ENCODE peak calls at places on chromosomes 12 and 14, in six cellular contexts. One of them, this sample, is unnamed.

GRCh38 chr12:100221523-100221922 is 20.9 kb downstream of the ACTR6 start:
- DNase-seq in cerebellar cortex: no peak
- DNase-seq in CD4-positive, alpha-beta T cell: no peak
- DNase-seq in hepatic stellate cell: no peak
- DNase-seq in iPS-NIHi11: no peak
- DNase-seq in stimulated activated CD8-positive, alpha-beta memory T cell treated with anti-CD3 and anti-CD28 coated beads, Interleukin-15, amount 100 ng/mL, for 1 hour: no peak
- DNase-seq in this sample: no peak

GRCh38 chr12:50590869-50591268 is 86.1 kb downstream of the DIP2B start:
- DNase-seq in cerebellar cortex: no peak
- DNase-seq in CD4-positive, alpha-beta T cell: no peak
- DNase-seq in hepatic stellate cell: no peak
- DNase-seq in iPS-NIHi11: no peak
- DNase-seq in stimulated activated CD8-positive, alpha-beta memory T cell treated with anti-CD3 and anti-CD28 coated beads, Interleukin-15, amount 100 ng/mL, for 1 hour: no peak
- DNase-seq in this sample: no peak

GRCh38 chr12:103016381-103016780 is 58.9 kb downstream of the ASCL1 start:
- DNase-seq in cerebellar cortex: no peak
- DNase-seq in CD4-positive, alpha-beta T cell: no peak
- DNase-seq in hepatic stellate cell: no peak
- DNase-seq in iPS-NIHi11: no peak
- DNase-seq in stimulated activated CD8-positive, alpha-beta memory T cell treated with anti-CD3 and anti-CD28 coated beads, Interleukin-15, amount 100 ng/mL, for 1 hour: no peak
- DNase-seq in this sample: no peak

GRCh38 chr12:124037341-124037740 is 64.3 kb downstream of the ZNF664 start:
- DNase-seq in cerebellar cortex: no peak
- DNase-seq in CD4-positive, alpha-beta T cell: no peak
- DNase-seq in hepatic stellate cell: no peak
- DNase-seq in iPS-NIHi11: no peak
- DNase-seq in stimulated activated CD8-positive, alpha-beta memory T cell treated with anti-CD3 and anti-CD28 coated beads, Interleukin-15, amount 100 ng/mL, for 1 hour: no peak
- DNase-seq in this sample: no peak

GRCh38 chr12:96810477-96810876 is 96.6 kb upstream of the NEDD1 start:
- DNase-seq in cerebellar cortex: no peak
- DNase-seq in CD4-positive, alpha-beta T cell: no peak
- DNase-seq in hepatic stellate cell: no peak
- DNase-seq in iPS-NIHi11: no peak
- DNase-seq in stimulated activated CD8-positive, alpha-beta memory T cell treated with anti-CD3 and anti-CD28 coated beads, Interleukin-15, amount 100 ng/mL, for 1 hour: no peak
- DNase-seq in this sample: no peak

GRCh38 chr12:53207042-53207441 is at the start of gene ITGB7:
- DNase-seq in cerebellar cortex: no peak
- DNase-seq in CD4-positive, alpha-beta T cell: peak; percentile 69
- DNase-seq in hepatic stellate cell: no peak
- DNase-seq in iPS-NIHi11: no peak
- DNase-seq in stimulated activated CD8-positive, alpha-beta memory T cell treated with anti-CD3 and anti-CD28 coated beads, Interleukin-15, amount 100 ng/mL, for 1 hour: peak; percentile 34
- DNase-seq in this sample: no peak

GRCh38 chr12:26520154-26520553 is 312.8 kb downstream of the ITPR2 start:
- DNase-seq in cerebellar cortex: no peak
- DNase-seq in CD4-positive, alpha-beta T cell: no peak
- DNase-seq in hepatic stellate cell: no peak
- DNase-seq in iPS-NIHi11: no peak
- DNase-seq in stimulated activated CD8-positive, alpha-beta memory T cell treated with anti-CD3 and anti-CD28 coated beads, Interleukin-15, amount 100 ng/mL, for 1 hour: no peak
- DNase-seq in this sample: no peak

GRCh38 chr12:65608319-65608916 is 215.9 kb upstream of the HMGA2 start:
- DNase-seq in cerebellar cortex: peak; percentile 61
- DNase-seq in CD4-positive, alpha-beta T cell: no peak
- DNase-seq in hepatic stellate cell: no peak
- DNase-seq in iPS-NIHi11: no peak
- DNase-seq in stimulated activated CD8-positive, alpha-beta memory T cell treated with anti-CD3 and anti-CD28 coated beads, Interleukin-15, amount 100 ng/mL, for 1 hour: no peak
- DNase-seq in this sample: no peak

GRCh38 chr12:26906704-26907103 is 31.1 kb downstream of the INTS13 start:
- DNase-seq in cerebellar cortex: peak; percentile 25
- DNase-seq in CD4-positive, alpha-beta T cell: no peak
- DNase-seq in hepatic stellate cell: no peak
- DNase-seq in iPS-NIHi11: no peak
- DNase-seq in stimulated activated CD8-positive, alpha-beta memory T cell treated with anti-CD3 and anti-CD28 coated beads, Interleukin-15, amount 100 ng/mL, for 1 hour: no peak
- DNase-seq in this sample: no peak

GRCh38 chr12:71397433-71397954 is 42.1 kb upstream of the LGR5 start:
- DNase-seq in cerebellar cortex: no peak
- DNase-seq in CD4-positive, alpha-beta T cell: no peak
- DNase-seq in hepatic stellate cell: peak; percentile 13
- DNase-seq in iPS-NIHi11: no peak
- DNase-seq in stimulated activated CD8-positive, alpha-beta memory T cell treated with anti-CD3 and anti-CD28 coated beads, Interleukin-15, amount 100 ng/mL, for 1 hour: no peak
- DNase-seq in this sample: no peak

GRCh38 chr14:54355698-54356097 is 41.1 kb upstream of the CDKN3 start:
- DNase-seq in cerebellar cortex: no peak
- DNase-seq in CD4-positive, alpha-beta T cell: no peak
- DNase-seq in hepatic stellate cell: no peak
- DNase-seq in iPS-NIHi11: no peak
- DNase-seq in stimulated activated CD8-positive, alpha-beta memory T cell treated with anti-CD3 and anti-CD28 coated beads, Interleukin-15, amount 100 ng/mL, for 1 hour: no peak
- DNase-seq in this sample: no peak

GRCh38 chr14:60679566-60680258 is 30.4 kb upstream of the SIX1 start:
- DNase-seq in cerebellar cortex: no peak
- DNase-seq in CD4-positive, alpha-beta T cell: no peak
- DNase-seq in hepatic stellate cell: no peak
- DNase-seq in iPS-NIHi11: peak; percentile 41
- DNase-seq in stimulated activated CD8-positive, alpha-beta memory T cell treated with anti-CD3 and anti-CD28 coated beads, Interleukin-15, amount 100 ng/mL, for 1 hour: no peak
- DNase-seq in this sample: no peak

GRCh38 chr14:67837011-67837624 is 17.5 kb downstream of the RAD51B start:
- DNase-seq in cerebellar cortex: peak; percentile 62
- DNase-seq in CD4-positive, alpha-beta T cell: peak; percentile 20
- DNase-seq in hepatic stellate cell: peak; percentile 31
- DNase-seq in iPS-NIHi11: peak; percentile 26
- DNase-seq in stimulated activated CD8-positive, alpha-beta memory T cell treated with anti-CD3 and anti-CD28 coated beads, Interleukin-15, amount 100 ng/mL, for 1 hour: peak; percentile 24
- DNase-seq in this sample: peak; percentile 21

GRCh38 chr14:41521891-41522290 is 84.8 kb upstream of the LRFN5 start:
- DNase-seq in cerebellar cortex: no peak
- DNase-seq in CD4-positive, alpha-beta T cell: no peak
- DNase-seq in hepatic stellate cell: no peak
- DNase-seq in iPS-NIHi11: no peak
- DNase-seq in stimulated activated CD8-positive, alpha-beta memory T cell treated with anti-CD3 and anti-CD28 coated beads, Interleukin-15, amount 100 ng/mL, for 1 hour: no peak
- DNase-seq in this sample: no peak

GRCh38 chr12:77236066-77236465 is 170.7 kb upstream of the E2F7 start:
- DNase-seq in cerebellar cortex: no peak
- DNase-seq in CD4-positive, alpha-beta T cell: no peak
- DNase-seq in hepatic stellate cell: no peak
- DNase-seq in iPS-NIHi11: no peak
- DNase-seq in stimulated activated CD8-positive, alpha-beta memory T cell treated with anti-CD3 and anti-CD28 coated beads, Interleukin-15, amount 100 ng/mL, for 1 hour: no peak
- DNase-seq in this sample: no peak

GRCh38 chr12:1807489-1807888 is 12.9 kb upstream of the LRTM2 start:
- DNase-seq in cerebellar cortex: no peak
- DNase-seq in CD4-positive, alpha-beta T cell: no peak
- DNase-seq in hepatic stellate cell: no peak
- DNase-seq in iPS-NIHi11: no peak
- DNase-seq in stimulated activated CD8-positive, alpha-beta memory T cell treated with anti-CD3 and anti-CD28 coated beads, Interleukin-15, amount 100 ng/mL, for 1 hour: no peak
- DNase-seq in this sample: no peak

GRCh38 chr14:50763386-50764007 is 67.5 kb downstream of the NIN start:
- DNase-seq in cerebellar cortex: no peak
- DNase-seq in CD4-positive, alpha-beta T cell: no peak
- DNase-seq in hepatic stellate cell: peak; percentile 28
- DNase-seq in iPS-NIHi11: no peak
- DNase-seq in stimulated activated CD8-positive, alpha-beta memory T cell treated with anti-CD3 and anti-CD28 coated beads, Interleukin-15, amount 100 ng/mL, for 1 hour: no peak
- DNase-seq in this sample: no peak

GRCh38 chr12:39990122-39991101 is 115.5 kb downstream of the SLC2A13 start:
- DNase-seq in cerebellar cortex: peak; percentile 18
- DNase-seq in CD4-positive, alpha-beta T cell: peak; percentile 47
- DNase-seq in hepatic stellate cell: peak; percentile 40
- DNase-seq in iPS-NIHi11: peak; percentile 37
- DNase-seq in stimulated activated CD8-positive, alpha-beta memory T cell treated with anti-CD3 and anti-CD28 coated beads, Interleukin-15, amount 100 ng/mL, for 1 hour: peak; percentile 35
- DNase-seq in this sample: no peak

GRCh38 chr12:24820872-24821271 is 128.0 kb downstream of the BCAT1 start:
- DNase-seq in cerebellar cortex: no peak
- DNase-seq in CD4-positive, alpha-beta T cell: no peak
- DNase-seq in hepatic stellate cell: no peak
- DNase-seq in iPS-NIHi11: no peak
- DNase-seq in stimulated activated CD8-positive, alpha-beta memory T cell treated with anti-CD3 and anti-CD28 coated beads, Interleukin-15, amount 100 ng/mL, for 1 hour: no peak
- DNase-seq in this sample: no peak

GRCh38 chr14:96224480-96225096 is 19.9 kb downstream of the BDKRB2 start:
- DNase-seq in cerebellar cortex: no peak
- DNase-seq in CD4-positive, alpha-beta T cell: no peak
- DNase-seq in hepatic stellate cell: no peak
- DNase-seq in iPS-NIHi11: no peak
- DNase-seq in stimulated activated CD8-positive, alpha-beta memory T cell treated with anti-CD3 and anti-CD28 coated beads, Interleukin-15, amount 100 ng/mL, for 1 hour: no peak
- DNase-seq in this sample: no peak

GRCh38 chr14:72253503-72253902 is 321.3 kb downstream of the RGS6 start:
- DNase-seq in cerebellar cortex: no peak
- DNase-seq in CD4-positive, alpha-beta T cell: no peak
- DNase-seq in hepatic stellate cell: no peak
- DNase-seq in iPS-NIHi11: no peak
- DNase-seq in stimulated activated CD8-positive, alpha-beta memory T cell treated with anti-CD3 and anti-CD28 coated beads, Interleukin-15, amount 100 ng/mL, for 1 hour: no peak
- DNase-seq in this sample: no peak

GRCh38 chr12:80195143-80195726 is 95.9 kb downstream of the OTOGL start:
- DNase-seq in cerebellar cortex: peak; percentile 32
- DNase-seq in CD4-positive, alpha-beta T cell: no peak
- DNase-seq in hepatic stellate cell: peak; percentile 38
- DNase-seq in iPS-NIHi11: peak; percentile 31
- DNase-seq in stimulated activated CD8-positive, alpha-beta memory T cell treated with anti-CD3 and anti-CD28 coated beads, Interleukin-15, amount 100 ng/mL, for 1 hour: no peak
- DNase-seq in this sample: no peak

GRCh38 chr12:46387697-46388096 is 15.1 kb upstream of the SLC38A2 start:
- DNase-seq in cerebellar cortex: no peak
- DNase-seq in CD4-positive, alpha-beta T cell: no peak
- DNase-seq in hepatic stellate cell: no peak
- DNase-seq in iPS-NIHi11: no peak
- DNase-seq in stimulated activated CD8-positive, alpha-beta memory T cell treated with anti-CD3 and anti-CD28 coated beads, Interleukin-15, amount 100 ng/mL, for 1 hour: no peak
- DNase-seq in this sample: no peak

GRCh38 chr12:7856516-7856915 is 16.2 kb downstream of the SLC2A14 start:
- DNase-seq in cerebellar cortex: no peak
- DNase-seq in CD4-positive, alpha-beta T cell: no peak
- DNase-seq in hepatic stellate cell: no peak
- DNase-seq in iPS-NIHi11: no peak
- DNase-seq in stimulated activated CD8-positive, alpha-beta memory T cell treated with anti-CD3 and anti-CD28 coated beads, Interleukin-15, amount 100 ng/mL, for 1 hour: no peak
- DNase-seq in this sample: no peak

GRCh38 chr14:75648066-75648838 is 12.4 kb downstream of the ERG28 start:
- DNase-seq in cerebellar cortex: no peak
- DNase-seq in CD4-positive, alpha-beta T cell: no peak
- DNase-seq in hepatic stellate cell: peak; percentile 75
- DNase-seq in iPS-NIHi11: peak; percentile 21
- DNase-seq in stimulated activated CD8-positive, alpha-beta memory T cell treated with anti-CD3 and anti-CD28 coated beads, Interleukin-15, amount 100 ng/mL, for 1 hour: no peak
- DNase-seq in this sample: no peak

GRCh38 chr12:69608114-69608513 is 2.6 kb downstream of the LRRC10 start:
- DNase-seq in cerebellar cortex: no peak
- DNase-seq in CD4-positive, alpha-beta T cell: no peak
- DNase-seq in hepatic stellate cell: no peak
- DNase-seq in iPS-NIHi11: no peak
- DNase-seq in stimulated activated CD8-positive, alpha-beta memory T cell treated with anti-CD3 and anti-CD28 coated beads, Interleukin-15, amount 100 ng/mL, for 1 hour: no peak
- DNase-seq in this sample: no peak

GRCh38 chr14:49966304-49966809 is 73.5 kb downstream of the ARF6 start:
- DNase-seq in cerebellar cortex: no peak
- DNase-seq in CD4-positive, alpha-beta T cell: no peak
- DNase-seq in hepatic stellate cell: peak; percentile 32
- DNase-seq in iPS-NIHi11: peak; percentile 42
- DNase-seq in stimulated activated CD8-positive, alpha-beta memory T cell treated with anti-CD3 and anti-CD28 coated beads, Interleukin-15, amount 100 ng/mL, for 1 hour: no peak
- DNase-seq in this sample: no peak

GRCh38 chr14:69687963-69688649 is 76.7 kb downstream of the SUSD6 start:
- DNase-seq in cerebellar cortex: no peak
- DNase-seq in CD4-positive, alpha-beta T cell: no peak
- DNase-seq in hepatic stellate cell: no peak
- DNase-seq in iPS-NIHi11: no peak
- DNase-seq in stimulated activated CD8-positive, alpha-beta memory T cell treated with anti-CD3 and anti-CD28 coated beads, Interleukin-15, amount 100 ng/mL, for 1 hour: no peak
- DNase-seq in this sample: no peak

GRCh38 chr14:32469388-32470160 is 140.5 kb downstream of the AKAP6 start:
- DNase-seq in cerebellar cortex: peak; percentile 64
- DNase-seq in CD4-positive, alpha-beta T cell: no peak
- DNase-seq in hepatic stellate cell: no peak
- DNase-seq in iPS-NIHi11: no peak
- DNase-seq in stimulated activated CD8-positive, alpha-beta memory T cell treated with anti-CD3 and anti-CD28 coated beads, Interleukin-15, amount 100 ng/mL, for 1 hour: no peak
- DNase-seq in this sample: no peak

GRCh38 chr12:8887285-8887715 is 27.0 kb upstream of the PHC1 start:
- DNase-seq in cerebellar cortex: no peak
- DNase-seq in CD4-positive, alpha-beta T cell: no peak
- DNase-seq in hepatic stellate cell: no peak
- DNase-seq in iPS-NIHi11: no peak
- DNase-seq in stimulated activated CD8-positive, alpha-beta memory T cell treated with anti-CD3 and anti-CD28 coated beads, Interleukin-15, amount 100 ng/mL, for 1 hour: no peak
- DNase-seq in this sample: no peak

GRCh38 chr12:52636189-52636588 is 15.8 kb downstream of the KRT2 start:
- DNase-seq in cerebellar cortex: no peak
- DNase-seq in CD4-positive, alpha-beta T cell: no peak
- DNase-seq in hepatic stellate cell: no peak
- DNase-seq in iPS-NIHi11: no peak
- DNase-seq in stimulated activated CD8-positive, alpha-beta memory T cell treated with anti-CD3 and anti-CD28 coated beads, Interleukin-15, amount 100 ng/mL, for 1 hour: no peak
- DNase-seq in this sample: no peak

GRCh38 chr12:113162102-113163029 is 12.8 kb downstream of the CFAP73 start:
- DNase-seq in cerebellar cortex: no peak
- DNase-seq in CD4-positive, alpha-beta T cell: no peak
- DNase-seq in hepatic stellate cell: peak; percentile 51
- DNase-seq in iPS-NIHi11: peak; percentile 61
- DNase-seq in stimulated activated CD8-positive, alpha-beta memory T cell treated with anti-CD3 and anti-CD28 coated beads, Interleukin-15, amount 100 ng/mL, for 1 hour: no peak
- DNase-seq in this sample: no peak

GRCh38 chr12:103839103-103839502 is 1.9 kb downstream of the NT5DC3 start:
- DNase-seq in cerebellar cortex: peak; percentile 10
- DNase-seq in CD4-positive, alpha-beta T cell: no peak
- DNase-seq in hepatic stellate cell: no peak
- DNase-seq in iPS-NIHi11: no peak
- DNase-seq in stimulated activated CD8-positive, alpha-beta memory T cell treated with anti-CD3 and anti-CD28 coated beads, Interleukin-15, amount 100 ng/mL, for 1 hour: no peak
- DNase-seq in this sample: no peak

GRCh38 chr12:22312336-22312735 is 22.2 kb downstream of the ST8SIA1 start:
- DNase-seq in cerebellar cortex: no peak
- DNase-seq in CD4-positive, alpha-beta T cell: no peak
- DNase-seq in hepatic stellate cell: no peak
- DNase-seq in iPS-NIHi11: no peak
- DNase-seq in stimulated activated CD8-positive, alpha-beta memory T cell treated with anti-CD3 and anti-CD28 coated beads, Interleukin-15, amount 100 ng/mL, for 1 hour: no peak
- DNase-seq in this sample: peak; percentile 39

GRCh38 chr14:53646925-53647324 is 309.7 kb downstream of the BMP4 start:
- DNase-seq in cerebellar cortex: no peak
- DNase-seq in CD4-positive, alpha-beta T cell: no peak
- DNase-seq in hepatic stellate cell: no peak
- DNase-seq in iPS-NIHi11: no peak
- DNase-seq in stimulated activated CD8-positive, alpha-beta memory T cell treated with anti-CD3 and anti-CD28 coated beads, Interleukin-15, amount 100 ng/mL, for 1 hour: no peak
- DNase-seq in this sample: no peak

GRCh38 chr14:83575301-83575700 is 1954.6 kb upstream of the FLRT2 start:
- DNase-seq in cerebellar cortex: no peak
- DNase-seq in CD4-positive, alpha-beta T cell: no peak
- DNase-seq in hepatic stellate cell: no peak
- DNase-seq in iPS-NIHi11: no peak
- DNase-seq in stimulated activated CD8-positive, alpha-beta memory T cell treated with anti-CD3 and anti-CD28 coated beads, Interleukin-15, amount 100 ng/mL, for 1 hour: no peak
- DNase-seq in this sample: no peak

GRCh38 chr12:124217508-124217981 is 77.3 kb upstream of the RFLNA start:
- DNase-seq in cerebellar cortex: peak; percentile 41
- DNase-seq in CD4-positive, alpha-beta T cell: no peak
- DNase-seq in hepatic stellate cell: no peak
- DNase-seq in iPS-NIHi11: no peak
- DNase-seq in stimulated activated CD8-positive, alpha-beta memory T cell treated with anti-CD3 and anti-CD28 coated beads, Interleukin-15, amount 100 ng/mL, for 1 hour: no peak
- DNase-seq in this sample: no peak

GRCh38 chr12:102407776-102408486 is 72.4 kb downstream of the IGF1 start:
- DNase-seq in cerebellar cortex: no peak
- DNase-seq in CD4-positive, alpha-beta T cell: no peak
- DNase-seq in hepatic stellate cell: no peak
- DNase-seq in iPS-NIHi11: no peak
- DNase-seq in stimulated activated CD8-positive, alpha-beta memory T cell treated with anti-CD3 and anti-CD28 coated beads, Interleukin-15, amount 100 ng/mL, for 1 hour: no peak
- DNase-seq in this sample: no peak

GRCh38 chr14:99995700-99996356 is 69.4 kb upstream of the EVL start:
- DNase-seq in cerebellar cortex: peak; percentile 62
- DNase-seq in CD4-positive, alpha-beta T cell: peak; percentile 62
- DNase-seq in hepatic stellate cell: no peak
- DNase-seq in iPS-NIHi11: peak; percentile 82
- DNase-seq in stimulated activated CD8-positive, alpha-beta memory T cell treated with anti-CD3 and anti-CD28 coated beads, Interleukin-15, amount 100 ng/mL, for 1 hour: peak; percentile 47
- DNase-seq in this sample: no peak